ENCODE peak calls at places on chromosome 20, in seven cellular contexts. Z is amniotic stem cell, T is NCI-H2107, B is HS-5, L is MCF 10A, X is heart right ventricle, V is germinal center. S is an unnamed sample.

GRCh38 chr20:59063358-59064213 is 21.0 kb upstream of the PRELID3B start:
- DNase-seq in X (peak; percentile 56), B (peak; percentile 31), T (no peak), V (no peak), L (peak; percentile 85), Z (peak; percentile 45), S (no peak)

GRCh38 chr20:58131581-58132142 is 96.8 kb downstream of the ANKRD60 start:
- DNase-seq in B (peak; percentile 74), V (no peak), Z (no peak), T (no peak), X (no peak), L (peak; percentile 86), S (no peak)

GRCh38 chr20:47610247-47610944 is 108.7 kb downstream of the NCOA3 start:
- DNase-seq in X (peak; percentile 61), L (peak; percentile 66), B (peak; percentile 93), Z (peak; percentile 80), T (no peak), V (no peak), S (no peak)

GRCh38 chr20:50758469-50758868 is 27.1 kb downstream of the PARD6B start:
- DNase-seq in V (no peak), Z (no peak), T (no peak), L (no peak), X (no peak), B (no peak), S (no peak)

GRCh38 chr20:34581341-34582189 is 23.0 kb downstream of the MAP1LC3A start:
- DNase-seq in B (no peak), L (no peak), V (no peak), Z (no peak), T (no peak), X (no peak), S (no peak)

GRCh38 chr20:26208296-26209091 is 511.8 kb upstream of the ZNF337 start:
- DNase-seq in V (no peak), L (no peak), X (no peak), T (no peak), Z (no peak), B (no peak), S (peak; percentile 70)

GRCh38 chr20:38680492-38681118 is 43.7 kb upstream of the SLC32A1 start:
- DNase-seq in L (peak; percentile 57), T (no peak), Z (no peak), V (no peak), B (no peak), X (peak; percentile 13), S (peak; percentile 84)

GRCh38 chr20:38395165-38395564 is 40.0 kb downstream of the SNHG17 start:
- DNase-seq in V (no peak), B (no peak), L (no peak), T (no peak), X (no peak), Z (no peak), S (no peak)

GRCh38 chr20:33539129-33539528 is 49.2 kb downstream of the CBFA2T2 start:
- DNase-seq in X (no peak), B (peak; percentile 33), L (peak; percentile 20), T (no peak), V (no peak), Z (no peak), S (no peak)

GRCh38 chr20:41174373-41174772 is 37.0 kb downstream of the PLCG1 start:
- DNase-seq in Z (no peak), L (no peak), V (no peak), B (no peak), X (peak; percentile 4), T (no peak), S (no peak)

GRCh38 chr20:3180319-3180718 is 7.0 kb upstream of the LZTS3 start:
- DNase-seq in V (no peak), X (no peak), T (no peak), B (no peak), Z (no peak), L (no peak), S (no peak)

GRCh38 chr20:51419646-51420045 is 122.9 kb downstream of the NFATC2 start:
- DNase-seq in V (no peak), L (no peak), Z (no peak), T (no peak), B (no peak), X (no peak), S (no peak)

GRCh38 chr20:61065853-61066252 is 186.2 kb upstream of the CDH4 start:
- DNase-seq in Z (no peak), L (no peak), V (no peak), X (no peak), B (no peak), T (no peak), S (no peak)

GRCh38 chr20:59741073-59741472 is 136.7 kb downstream of the PHACTR3 start:
- DNase-seq in X (no peak), V (no peak), T (no peak), L (no peak), Z (no peak), B (no peak), S (no peak)

GRCh38 chr20:57388953-57389694 is 2.1 kb upstream of the RBM38 start:
- DNase-seq in V (peak; percentile 77), T (peak; percentile 68), X (peak; percentile 76), B (no peak), L (no peak), Z (no peak), S (peak; percentile 85)

GRCh38 chr20:45070932-45071632 is 29.8 kb downstream of the KCNS1 start:
- DNase-seq in V (no peak), Z (no peak), B (no peak), T (no peak), X (no peak), L (peak; percentile 76), S (no peak)

GRCh38 chr20:60362531-60362930 is 404.3 kb downstream of the CDH26 start:
- DNase-seq in T (no peak), V (no peak), B (no peak), Z (no peak), L (no peak), X (no peak), S (no peak)

GRCh38 chr20:60071965-60072364 is 113.7 kb downstream of the CDH26 start:
- DNase-seq in B (no peak), T (no peak), L (peak; percentile 78), X (no peak), V (no peak), Z (no peak), S (no peak)

GRCh38 chr20:1813674-1814635 is 81.3 kb upstream of the SIRPA start:
- DNase-seq in T (no peak), V (no peak), L (no peak), Z (no peak), X (no peak), B (no peak), S (no peak)

GRCh38 chr20:48823960-48824497 is 3.8 kb downstream of the PREX1 start:
- DNase-seq in Z (peak; percentile 37), B (peak; percentile 100), L (peak; percentile 66), V (no peak), T (no peak), X (no peak), S (no peak)

GRCh38 chr20:48292806-48293205 is 507.5 kb upstream of the SULF2 start:
- DNase-seq in T (no peak), Z (no peak), X (no peak), V (no peak), L (peak; percentile 45), B (no peak), S (no peak)

GRCh38 chr20:3842332-3842930 is 4.2 kb upstream of the MAVS start:
- DNase-seq in B (no peak), Z (no peak), L (no peak), T (no peak), X (no peak), V (no peak), S (no peak)

GRCh38 chr20:20215976-20216727 is 151.8 kb upstream of the INSM1 start:
- DNase-seq in B (no peak), Z (no peak), V (no peak), X (peak; percentile 66), L (no peak), T (no peak), S (no peak)

S was measured in nephron progenitor cell.